ENCODE peak calls at places on chromosomes 11 and 22, in ten cellular contexts. K is mammary epithelial cell; B is activated T-cell treated with anti-CD3 and anti-CD28 coated beads for 1 hour; X is activated CD4-positive, CD25-positive, alpha-beta regulatory T cell treated with anti-CD3 and anti-CD28 coated beads, Interleukin-2, amount 50 U/mL, for 16 hours; M is globus pallidus; F is RPMI7951; R is T-helper 9 cell; Y is Caki2; U is ELF-1; J is fibroblast of gingiva. V is an unnamed sample.

GRCh38 chr11:17790453-17790852 is 55.9 kb downstream of the KCNC1 start:
- DNase-seq in K (peak; percentile 67), B (no peak), X (no peak), M (no peak), F (no peak), R (no peak), Y (no peak), U (no peak), J (peak; percentile 56), V (no peak)

GRCh38 chr11:4090258-4090657 is 4.3 kb upstream of the RRM1 start:
- DNase-seq in K (no peak), B (peak; percentile 35), X (peak; percentile 14), M (no peak), F (no peak), R (peak; percentile 30), Y (no peak), U (no peak), J (no peak), V (no peak)

GRCh38 chr22:23569716-23570115 is 10.4 kb downstream of the IGLL1 start:
- DNase-seq in K (no peak), B (no peak), X (no peak), M (no peak), F (no peak), R (no peak), Y (no peak), U (no peak), J (no peak), V (no peak)

GRCh38 chr11:69481393-69481844 is at the start of gene LINC01488:
- DNase-seq in K (no peak), B (no peak), X (no peak), M (no peak), F (no peak), R (no peak), Y (no peak), U (no peak), J (no peak), V (no peak)

GRCh38 chr22:33658775-33659174 is 261.5 kb downstream of the LARGE1 start:
- DNase-seq in K (no peak), B (no peak), X (no peak), M (peak; percentile 7), F (no peak), R (no peak), Y (no peak), U (no peak), J (peak; percentile 62), V (no peak)

GRCh38 chr22:38531251-38531956 is 25.3 kb upstream of the DDX17 start:
- DNase-seq in K (no peak), B (no peak), X (no peak), M (no peak), F (no peak), R (no peak), Y (no peak), U (no peak), J (no peak), V (no peak)

GRCh38 chr11:76270387-76270786 is 64.1 kb upstream of the WNT11 start:
- DNase-seq in K (no peak), B (no peak), X (no peak), M (no peak), F (no peak), R (no peak), Y (no peak), U (no peak), J (no peak), V (no peak)

GRCh38 chr22:19629331-19629719 is 85.0 kb upstream of the SEPTIN5 start:
- DNase-seq in K (no peak), B (no peak), X (no peak), M (no peak), F (no peak), R (no peak), Y (no peak), U (peak; percentile 26), J (no peak), V (no peak)

GRCh38 chr22:25360411-25360810 is 141.0 kb downstream of the CRYBB2 start:
- DNase-seq in K (no peak), B (no peak), X (no peak), M (no peak), F (no peak), R (no peak), Y (no peak), U (no peak), J (no peak), V (no peak)

GRCh38 chr22:21818487-21819182 is 48.8 kb downstream of the MAPK1 start:
- DNase-seq in K (no peak), B (no peak), X (no peak), M (no peak), F (no peak), R (no peak), Y (no peak), U (no peak), J (no peak), V (no peak)

GRCh38 chr11:38476808-38477565 is 1879.0 kb upstream of the RAG2 start:
- DNase-seq in K (no peak), B (no peak), X (no peak), M (no peak), F (no peak), R (no peak), Y (no peak), U (no peak), J (no peak), V (no peak)

GRCh38 chr11:17590463-17590862 is 43.4 kb downstream of the OTOG start:
- DNase-seq in K (no peak), B (no peak), X (no peak), M (no peak), F (no peak), R (no peak), Y (no peak), U (no peak), J (no peak), V (no peak)

GRCh38 chr11:100677796-100678195 is 9.3 kb upstream of the ARHGAP42 start:
- DNase-seq in K (no peak), B (no peak), X (no peak), M (no peak), F (no peak), R (no peak), Y (no peak), U (no peak), J (no peak), V (no peak)

GRCh38 chr11:22244986-22245592 is 52.2 kb downstream of the ANO5 start:
- DNase-seq in K (peak; percentile 12), B (peak; percentile 0), X (no peak), M (peak; percentile 31), F (peak; percentile 19), R (no peak), Y (peak; percentile 12), U (peak; percentile 29), J (peak; percentile 1), V (no peak)

GRCh38 chr22:31919730-31920129 is 24.6 kb upstream of the YWHAH start:
- DNase-seq in K (no peak), B (no peak), X (no peak), M (no peak), F (no peak), R (no peak), Y (no peak), U (no peak), J (no peak), V (no peak)

GRCh38 chr11:62120466-62120865 is 3.3 kb upstream of the INCENP start:
- DNase-seq in K (no peak), B (no peak), X (no peak), M (no peak), F (no peak), R (no peak), Y (no peak), U (no peak), J (no peak), V (no peak)

GRCh38 chr11:63490551-63491239 is at the start of gene PLAAT5:
- DNase-seq in K (no peak), B (no peak), X (no peak), M (no peak), F (peak; percentile 10), R (peak; percentile 9), Y (no peak), U (peak; percentile 71), J (no peak), V (peak; percentile 6)

GRCh38 chr11:117438371-117439000 is 110.8 kb downstream of the CEP164 start:
- DNase-seq in K (peak; percentile 7), B (no peak), X (no peak), M (no peak), F (peak; percentile 9), R (no peak), Y (no peak), U (peak; percentile 43), J (no peak), V (no peak)

GRCh38 chr11:32885556-32885955 is 7.1 kb upstream of the QSER1 start:
- DNase-seq in K (no peak), B (no peak), X (no peak), M (no peak), F (no peak), R (no peak), Y (no peak), U (no peak), J (no peak), V (no peak)

GRCh38 chr11:35800970-35801953 is 138.7 kb downstream of the TRIM44 start:
- DNase-seq in K (no peak), B (no peak), X (no peak), M (no peak), F (no peak), R (no peak), Y (no peak), U (no peak), J (no peak), V (no peak)

GRCh38 chr11:1305558-1306056 is 3.8 kb downstream of the TOLLIP start:
- DNase-seq in K (no peak), B (no peak), X (no peak), M (no peak), F (no peak), R (no peak), Y (no peak), U (no peak), J (no peak), V (no peak)

GRCh38 chr11:13183094-13183825 is 94.3 kb upstream of the BMAL1 start:
- DNase-seq in K (peak; percentile 77), B (no peak), X (no peak), M (no peak), F (peak; percentile 45), R (no peak), Y (peak; percentile 50), U (no peak), J (peak; percentile 36), V (peak; percentile 20)

GRCh38 chr11:111419641-111420327 is 40.7 kb upstream of the POU2AF1 start:
- DNase-seq in K (no peak), B (no peak), X (no peak), M (peak; percentile 73), F (no peak), R (no peak), Y (no peak), U (no peak), J (no peak), V (no peak)

GRCh38 chr22:45997077-45997774 is 20.3 kb upstream of the WNT7B start:
- DNase-seq in K (peak; percentile 36), B (no peak), X (no peak), M (peak; percentile 90), F (peak; percentile 96), R (no peak), Y (peak; percentile 65), U (peak; percentile 67), J (peak; percentile 98), V (no peak)

GRCh38 chr11:57425565-57426438 is 1.1 kb downstream of the SLC43A3 start:
- DNase-seq in K (peak; percentile 36), B (no peak), X (no peak), M (no peak), F (peak; percentile 41), R (no peak), Y (no peak), U (peak; percentile 18), J (peak; percentile 76), V (no peak)

GRCh38 chr11:44977493-44977984 is 26.9 kb upstream of the TP53I11 start:
- DNase-seq in K (no peak), B (no peak), X (no peak), M (no peak), F (no peak), R (no peak), Y (no peak), U (peak; percentile 70), J (no peak), V (no peak)

GRCh38 chr11:62431171-62431895 is 12.5 kb downstream of the SCGB1A1 start:
- DNase-seq in K (no peak), B (no peak), X (no peak), M (no peak), F (peak; percentile 34), R (no peak), Y (peak; percentile 80), U (no peak), J (peak; percentile 65), V (no peak)

GRCh38 chr11:75334402-75334891 is 17.0 kb downstream of the ARRB1 start:
- DNase-seq in K (no peak), B (no peak), X (no peak), M (no peak), F (no peak), R (no peak), Y (no peak), U (peak; percentile 91), J (no peak), V (no peak)

V was measured in T-helper 1 cell.